ENCODE peak calls at places on chromosome 14, in four cellular contexts. O, W, R and X are unnamed samples.

GRCh38 chr14:76639606-76640272 is 121.5 kb upstream of the VASH1 start:
- DNase-seq in O (no peak), W (no peak), R (no peak), X (no peak)

GRCh38 chr14:55301722-55302121 is 30.5 kb downstream of the FBXO34 start:
- DNase-seq in O (peak; percentile 4), W (no peak), R (peak; percentile 32), X (peak; percentile 44)

GRCh38 chr14:92718659-92719058 is 29.8 kb downstream of the LGMN start:
- DNase-seq in O (peak; percentile 62), W (no peak), R (no peak), X (no peak)

GRCh38 chr14:105358943-105359342 is 39.4 kb upstream of the TEX22 start:
- DNase-seq in O (no peak), W (no peak), R (no peak), X (no peak)

GRCh38 chr14:74619672-74620131 is 7.7 kb upstream of the LTBP2 start:
- DNase-seq in O (peak; percentile 95), W (peak; percentile 59), R (peak; percentile 58), X (peak; percentile 99)

GRCh38 chr14:24943024-24943423 is 106.9 kb downstream of the STXBP6 start:
- DNase-seq in O (no peak), W (peak; percentile 17), R (no peak), X (peak; percentile 89)

GRCh38 chr14:24441485-24441884 is 1.1 kb downstream of the SDR39U1 start:
- DNase-seq in O (no peak), W (no peak), R (no peak), X (no peak)

GRCh38 chr14:54549862-54550261 is 17.1 kb upstream of the SAMD4A start:
- DNase-seq in O (no peak), W (no peak), R (no peak), X (no peak)

GRCh38 chr14:100899841-100900771 is 3.4 kb downstream of the RTL1 start:
- DNase-seq in O (no peak), W (no peak), R (peak; percentile 52), X (no peak)

GRCh38 chr14:53531730-53532129 is 378.6 kb upstream of the DDHD1 start:
- DNase-seq in O (no peak), W (no peak), R (no peak), X (no peak)

GRCh38 chr14:29643415-29644206 is 284.0 kb downstream of the PRKD1 start:
- DNase-seq in O (peak; percentile 28), W (no peak), R (no peak), X (peak; percentile 40)

GRCh38 chr14:103221781-103222358 is 98.6 kb downstream of the TNFAIP2 start:
- DNase-seq in O (no peak), W (no peak), R (peak; percentile 3), X (no peak)

GRCh38 chr14:44944107-44944506 is 17.6 kb downstream of the KLHL28 start:
- DNase-seq in O (no peak), W (no peak), R (no peak), X (no peak)

GRCh38 chr14:77967110-77967509 is 167.2 kb downstream of the ADCK1 start:
- DNase-seq in O (no peak), W (no peak), R (no peak), X (no peak)

GRCh38 chr14:102831163-102831804 is 54.0 kb downstream of the TRAF3 start:
- DNase-seq in O (no peak), W (no peak), R (no peak), X (no peak)

GRCh38 chr14:31435276-31435675 is 14.9 kb upstream of the HEATR5A start:
- DNase-seq in O (peak; percentile 42), W (no peak), R (no peak), X (peak; percentile 95)

GRCh38 chr14:49879683-49880204 is 13.1 kb upstream of the ARF6 start:
- DNase-seq in O (no peak), W (peak; percentile 70), R (peak; percentile 57), X (peak; percentile 59)

GRCh38 chr14:80095623-80096022 is 115.7 kb downstream of the DIO2 start:
- DNase-seq in O (peak; percentile 2), W (no peak), R (no peak), X (peak; percentile 65)

GRCh38 chr14:19823765-19824164 is 20.2 kb downstream of the OR4N2 start:
- DNase-seq in O (no peak), W (no peak), R (no peak), X (no peak)

GRCh38 chr14:37588956-37589737 is 5.9 kb downstream of the FOXA1 start:
- DNase-seq in O (no peak), W (peak; percentile 24), R (no peak), X (no peak)
- H3K4me3 ChIP-seq in O (no peak overlapping the region), W (no peak overlapping the region), R (no peak overlapping the region), X (no peak overlapping the region)

GRCh38 chr14:83071888-83072501 is 1538.3 kb upstream of the SEL1L start:
- DNase-seq in O (no peak), W (no peak), R (no peak), X (no peak)
- TF ChIP-seq CTCF in O (no peak), W (peak; percentile 29), R (no peak), X (no peak)

GRCh38 chr14:58395565-58395814 is 240 bp upstream of the TOMM20L start:
- DNase-seq in O (no peak), W (no peak), R (no peak), X (no peak)
- H3K4me3 ChIP-seq in O (peak overlapping the region; percentile 39), W (peak overlapping the region; percentile 1), R (no peak overlapping the region), X (peak overlapping the region; percentile 54)

DNA sequence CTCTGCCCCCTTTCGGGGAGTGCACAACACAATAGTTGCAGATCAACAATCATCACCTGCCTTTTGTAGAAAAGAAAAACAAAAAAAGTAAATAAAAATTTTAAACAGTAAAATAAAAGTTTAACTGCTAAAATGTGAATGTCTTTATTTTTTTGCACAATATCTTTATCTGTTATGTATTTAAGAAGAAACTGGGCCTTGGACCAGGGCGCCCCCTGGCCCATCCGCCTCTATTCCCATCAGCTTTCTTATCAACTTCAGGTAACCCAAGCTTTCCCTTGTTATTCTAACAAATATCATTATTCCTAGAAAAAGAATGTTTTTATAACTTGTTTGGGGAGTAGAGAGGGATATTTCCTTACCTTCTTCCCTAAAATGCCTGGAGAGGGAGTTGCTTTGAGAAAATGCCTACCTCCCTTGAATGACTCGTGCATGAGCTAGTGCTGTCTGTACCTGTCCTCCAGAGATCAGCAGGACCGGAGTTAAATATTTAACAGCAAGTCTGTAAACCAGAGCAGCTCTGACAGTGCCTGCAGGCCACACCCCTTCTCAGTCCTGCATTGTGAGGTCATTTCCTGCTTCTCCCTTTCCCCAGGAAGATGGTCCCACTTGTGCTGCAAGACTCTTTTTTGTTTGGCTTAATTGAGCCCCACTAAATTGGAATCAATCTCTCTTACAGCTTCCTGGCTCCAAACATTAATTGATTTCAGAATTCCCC is 192.8 kb upstream of the RGS6 start:
- DNase-seq in O (no peak), W (peak; percentile 35), R (no peak), X (no peak)
- TF ChIP-seq CTCF in O (peak; percentile 6), W (no peak), R (no peak), X (no peak)

DNA sequence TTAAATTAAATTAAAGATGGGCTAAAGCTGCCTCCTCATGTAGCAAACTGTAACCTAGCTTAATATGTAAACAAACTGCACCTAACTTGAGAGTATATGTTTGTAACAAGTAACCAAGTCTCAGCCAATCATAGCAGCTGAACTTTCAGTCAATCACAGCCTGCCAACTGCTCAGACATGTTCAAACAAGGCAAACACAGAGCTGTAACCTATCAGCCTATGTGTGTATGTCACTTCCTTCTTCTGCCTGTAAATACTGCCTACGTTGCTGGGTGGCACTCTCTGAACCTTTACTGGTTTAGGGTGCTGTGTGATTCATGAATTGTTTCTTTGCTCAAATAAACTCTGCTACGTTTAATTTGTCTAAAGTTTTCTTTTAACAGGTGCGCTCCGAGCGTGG is 2.9 kb downstream of the SERPINA6 start:
- DNase-seq in O (no peak), W (peak; percentile 63), R (no peak), X (no peak)
- H3K4me3 ChIP-seq in O (no peak overlapping the region), W (no peak overlapping the region), R (no peak overlapping the region), X (no peak overlapping the region)